ENCODE peak calls at places on chromosomes 11 and 22, in nine cellular contexts. U is cardiac fibroblast; S is Jurkat, Clone E6-1; K is colonic mucosa; E is activated T-helper 9 cell treated with anti-CD3 and anti-CD28 coated beads, Interleukin-2, amount 50 U/mL, for 16 hours; R is NCI-H510A; O is A172; G is HFFc6; H is IMR-90. W is an unnamed sample.

GRCh38 chr22:40055143-40055926 is 60.6 kb downstream of the FAM83F start:
- DNase-seq in K (no peak), H (no peak), R (no peak), E (no peak), S (peak; percentile 78), G (no peak), U (no peak), O (no peak), W (no peak)

GRCh38 chr11:114275295-114275694 is 20.9 kb upstream of the NNMT start:
- DNase-seq in O (no peak), E (no peak), G (no peak), S (no peak), R (no peak), K (no peak), U (no peak), H (no peak), W (no peak)

GRCh38 chr11:96798445-96798844 is 408.6 kb downstream of the JRKL start:
- DNase-seq in G (no peak), U (no peak), S (no peak), E (no peak), O (no peak), H (no peak), K (no peak), R (no peak), W (no peak)

GRCh38 chr11:4480577-4481539 is 1.6 kb upstream of the OR52K1 start:
- DNase-seq in G (no peak), H (no peak), R (no peak), K (no peak), S (no peak), U (no peak), O (peak; percentile 38), E (no peak), W (peak; percentile 46)

GRCh38 chr22:21444701-21445436 is 22.3 kb upstream of the TMEM191C start:
- DNase-seq in S (no peak), G (no peak), E (no peak), K (no peak), H (no peak), U (no peak), O (no peak), R (no peak), W (no peak)

GRCh38 chr11:35177370-35177769 is 38.4 kb downstream of the CD44 start:
- DNase-seq in G (no peak), O (no peak), E (no peak), U (no peak), R (no peak), S (peak; percentile 89), H (peak; percentile 68), K (no peak), W (no peak)

GRCh38 chr11:28673687-28674431 is 565.7 kb downstream of the METTL15 start:
- DNase-seq in H (peak; percentile 13), G (peak; percentile 50), U (no peak), S (no peak), E (no peak), R (no peak), K (no peak), O (peak; percentile 94), W (peak; percentile 64)

GRCh38 chr22:22085702-22086500 is 103.3 kb upstream of the TOP3B start:
- DNase-seq in O (peak; percentile 38), E (no peak), G (peak; percentile 13), U (no peak), R (no peak), S (no peak), H (peak; percentile 72), K (no peak), W (no peak)

GRCh38 chr11:112401036-112401769 is 140.5 kb upstream of the PLET1 start:
- DNase-seq in O (peak; percentile 10), K (no peak), G (no peak), U (no peak), E (no peak), H (no peak), S (no peak), R (no peak), W (peak; percentile 18)

GRCh38 chr11:104700609-104701008 is 197.7 kb downstream of the CASP12 start:
- DNase-seq in S (peak; percentile 26), G (no peak), U (peak; percentile 73), H (peak; percentile 84), O (peak; percentile 28), R (no peak), E (no peak), K (no peak), W (no peak)

GRCh38 chr22:45997077-45997774 is 20.3 kb upstream of the WNT7B start:
- DNase-seq in K (peak; percentile 75), H (peak; percentile 95), G (peak; percentile 95), E (no peak), O (peak; percentile 91), U (peak; percentile 99), S (no peak), R (peak; percentile 77), W (peak; percentile 50)

GRCh38 chr22:48609279-48609865 is 1218.3 kb downstream of the BRD1 start:
- DNase-seq in O (no peak), K (no peak), U (no peak), H (no peak), G (no peak), S (no peak), E (no peak), R (no peak), W (no peak)